ENCODE peak calls at places on chromosomes 11 and 22, in nine cellular contexts. S is HL-60, A is putamen, X is thyroid gland, F is H7, K is PC-3, W is WTC11, U is Kasumi-1, J is left cardiac atrium. V is an unnamed sample.

GRCh38 chr11:63564785-63565350 is 1.7 kb upstream of the PLAAT2 start:
- DNase-seq in W (no peak), S (no peak), U (no peak), J (no peak), F (no peak), X (peak), A (no peak), K (peak), V (no peak)

GRCh38 chr22:30694171-30694637 is 470 bp upstream of the OSBP2 start:
- DNase-seq in S (peak), X (peak), W (peak), U (no peak), A (peak), K (peak), J (peak), F (peak), V (no peak)

GRCh38 chr11:19788435-19788834 is 75.8 kb downstream of the NAV2 start:
- DNase-seq in U (no peak), F (no peak), S (no peak), W (no peak), K (no peak), J (no peak), A (no peak), X (no peak), V (no peak)

GRCh38 chr22:19042285-19043110 is 79.7 kb downstream of the DGCR2 start:
- DNase-seq in F (peak), K (no peak), U (no peak), S (no peak), X (no peak), A (no peak), J (no peak), W (no peak), V (no peak)

GRCh38 chr11:108871152-108871551 is 206.3 kb downstream of the DDX10 start:
- DNase-seq in S (peak), U (peak), W (peak), A (no peak), J (peak), X (peak), F (peak), K (peak), V (peak)

GRCh38 chr11:68569357-68569756 is 108.8 kb downstream of the PPP6R3 start:
- DNase-seq in A (no peak), K (no peak), X (no peak), J (no peak), F (no peak), U (no peak), W (no peak), S (no peak), V (no peak)

GRCh38 chr22:22048318-22048942 is 65.8 kb upstream of the TOP3B start:
- DNase-seq in F (no peak), J (no peak), A (no peak), U (no peak), S (no peak), W (no peak), X (no peak), K (no peak), V (no peak)

GRCh38 chr11:65445604-65446445 is 23.2 kb downstream of the NEAT1 start:
- DNase-seq in F (no peak), X (peak), U (no peak), S (no peak), K (peak), W (no peak), A (no peak), J (no peak), V (no peak)

GRCh38 chr11:31809857-31810778 is 1.0 kb downstream of the PAX6 start:
- DNase-seq in S (no peak), X (peak), J (no peak), K (peak), U (peak), F (peak), W (peak), A (no peak), V (no peak)

GRCh38 chr11:61949169-61950034 is 749 bp upstream of the BEST1 start:
- DNase-seq in K (no peak), J (peak), A (peak), U (peak), S (no peak), F (peak), X (peak), W (peak), V (peak)

GRCh38 chr11:93659216-93659615 is 2.3 kb upstream of the CEP295 start:
- DNase-seq in W (no peak), K (no peak), S (no peak), U (no peak), X (no peak), F (no peak), J (no peak), A (no peak), V (no peak)

GRCh38 chr11:95065336-95065735 is 1.4 kb upstream of the SRSF8 start:
- DNase-seq in A (no peak), F (no peak), U (no peak), W (no peak), X (no peak), J (no peak), K (no peak), S (no peak), V (no peak)

GRCh38 chr11:1997755-1998154 is at the start of gene H19:
- DNase-seq in F (no peak), W (no peak), S (no peak), A (no peak), U (no peak), J (no peak), X (no peak), K (no peak), V (no peak)

GRCh38 chr11:65059959-65060824 is 1.8 kb upstream of the NAALADL1 start:
- DNase-seq in X (no peak), K (no peak), W (no peak), S (no peak), F (no peak), J (no peak), A (no peak), U (no peak), V (no peak)

GRCh38 chr22:31611065-31611760 is 50.8 kb downstream of the PISD start:
- DNase-seq in U (no peak), X (no peak), J (peak), F (peak), A (no peak), K (no peak), S (no peak), W (no peak), V (no peak)

GRCh38 chr11:59249535-59249934 is 36.8 kb upstream of the MPEG1 start:
- DNase-seq in K (no peak), A (no peak), J (no peak), S (no peak), U (no peak), X (no peak), F (no peak), W (no peak), V (no peak)

GRCh38 chr11:93187290-93187689 is 10.5 kb downstream of the SLC36A4 start:
- DNase-seq in S (no peak), F (no peak), X (no peak), W (no peak), U (no peak), J (no peak), K (no peak), A (no peak), V (no peak)

GRCh38 chr11:70650075-70650909 is 252.0 kb downstream of the CTTN start:
- DNase-seq in S (peak), W (peak), U (peak), X (peak), A (no peak), J (peak), F (peak), K (peak), V (peak)

GRCh38 chr22:46084943-46085830 is 65.1 kb upstream of the PPARA start:
- DNase-seq in S (no peak), J (peak), U (no peak), W (no peak), X (peak), A (peak), F (no peak), K (peak), V (no peak)

GRCh38 chr11:128948583-128948982 is 5.9 kb upstream of the TP53AIP1 start:
- DNase-seq in S (no peak), K (peak), A (no peak), U (peak), F (peak), X (no peak), J (no peak), W (peak), V (no peak)

GRCh38 chr11:122165972-122166371 is 50.0 kb upstream of the BLID start:
- DNase-seq in K (no peak), W (no peak), S (no peak), F (no peak), A (no peak), U (no peak), J (no peak), X (no peak), V (no peak)

GRCh38 chr11:110305169-110306018 is 9.0 kb upstream of the RDX start:
- DNase-seq in W (no peak), F (no peak), J (no peak), S (no peak), A (no peak), X (no peak), U (no peak), K (peak), V (no peak)

GRCh38 chr11:31779268-31779879 is 31.7 kb downstream of the PAX6 start:
- DNase-seq in F (no peak), X (no peak), S (no peak), K (peak), A (no peak), W (no peak), U (no peak), J (no peak), V (no peak)

GRCh38 chr11:126492331-126492730 is 136.8 kb downstream of the ST3GAL4 start:
- DNase-seq in U (no peak), F (no peak), S (no peak), W (no peak), A (no peak), K (no peak), J (no peak), X (no peak), V (no peak)

GRCh38 chr11:36451681-36452080 is 58.4 kb downstream of the TRAF6 start:
- DNase-seq in A (no peak), U (no peak), S (no peak), W (no peak), J (no peak), X (no peak), F (no peak), K (no peak), V (no peak)

GRCh38 chr11:18706330-18707243 is 8.0 kb downstream of the TMEM86A start:
- DNase-seq in A (no peak), J (peak), U (no peak), X (peak), W (peak), S (no peak), F (peak), K (no peak), V (no peak)

GRCh38 chr11:12683857-12684256 is 9.6 kb downstream of the TEAD1 start:
- DNase-seq in A (no peak), K (peak), X (no peak), U (no peak), J (no peak), S (no peak), F (no peak), W (no peak), V (no peak)

GRCh38 chr11:120205596-120206161 is 5.2 kb upstream of the OAF start:
- DNase-seq in S (no peak), J (no peak), W (no peak), F (no peak), X (no peak), K (peak), U (no peak), A (no peak), V (no peak)

GRCh38 chr11:113989381-113989780 is 14.5 kb downstream of the HTR3A start:
- DNase-seq in A (no peak), J (no peak), F (no peak), X (no peak), W (no peak), K (no peak), S (no peak), U (no peak), V (no peak)

GRCh38 chr11:105297463-105297862 is 157.9 kb upstream of the CARD18 start:
- DNase-seq in K (peak), X (no peak), A (peak), U (no peak), F (no peak), W (no peak), J (no peak), S (no peak), V (peak)

GRCh38 chr11:20360650-20361049 is 2.9 kb upstream of the HTATIP2 start:
- DNase-seq in F (no peak), J (no peak), K (peak), X (no peak), W (no peak), U (peak), A (no peak), S (peak), V (no peak)

GRCh38 chr11:548700-549603 is 11.6 kb downstream of the LMNTD2 start:
- DNase-seq in F (no peak), X (no peak), W (no peak), U (no peak), K (no peak), S (no peak), A (no peak), J (no peak), V (no peak)

GRCh38 chr11:2807276-2807681 is 78.3 kb downstream of the CDKN1C start:
- DNase-seq in S (no peak), A (no peak), K (peak), X (peak), U (no peak), J (peak), W (peak), F (no peak), V (no peak)

GRCh38 chr11:92251980-92252379 is 27.4 kb downstream of the FAT3 start:
- DNase-seq in F (no peak), S (no peak), W (no peak), U (no peak), X (no peak), J (no peak), A (no peak), K (no peak), V (no peak)

GRCh38 chr11:60951909-60952741 is at the start of gene SLC15A3:
- DNase-seq in U (peak), W (peak), A (no peak), F (peak), K (no peak), X (peak), S (peak), J (peak), V (no peak)

GRCh38 chr11:1368966-1369365 is 20.8 kb upstream of the BRSK2 start:
- DNase-seq in U (no peak), K (no peak), W (no peak), J (no peak), A (no peak), X (no peak), S (no peak), F (no peak), V (no peak)

GRCh38 chr22:49812838-49813237 is 14.8 kb downstream of the BRD1 start:
- DNase-seq in W (no peak), A (no peak), U (no peak), F (no peak), K (no peak), S (no peak), J (no peak), X (no peak), V (no peak)

GRCh38 chr11:117232911-117233409 is 489 bp downstream of the RNF214 start:
- DNase-seq in X (peak), U (peak), W (peak), F (no peak), A (no peak), K (no peak), J (peak), S (no peak), V (no peak)